ENCODE peak calls at places on chromosome 3, in five cellular contexts. N, P, G, S and F are unnamed samples.

GRCh38 chr3:20323307-20323927 is 137.4 kb upstream of the SGO1 start:
- DNase-seq in P (no peak), N (no peak), S (peak; percentile 53), G (no peak), F (no peak)

GRCh38 chr3:16253601-16254000 is 11.1 kb downstream of the DPH3 start:
- DNase-seq in N (no peak), G (peak; percentile 85), P (no peak), S (no peak), F (no peak)

GRCh38 chr3:107662109-107662477 is 139.3 kb downstream of the BBX start:
- DNase-seq in P (peak; percentile 13), S (peak; percentile 56), G (no peak), N (no peak), F (no peak)

GRCh38 chr3:39376929-39377634 is 6.1 kb upstream of the SLC25A38 start:
- DNase-seq in G (no peak), P (no peak), N (no peak), S (no peak), F (no peak)

GRCh38 chr3:78990164-78990563 is 777.6 kb downstream of the ROBO1 start:
- DNase-seq in P (no peak), G (no peak), N (no peak), S (no peak), F (no peak)

GRCh38 chr3:135905058-135905724 is 60.3 kb upstream of the PPP2R3A start:
- DNase-seq in G (no peak), P (no peak), S (peak; percentile 61), N (no peak), F (no peak)

GRCh38 chr3:124572851-124573405 is 157.3 kb upstream of the UMPS start:
- DNase-seq in P (no peak), N (no peak), G (no peak), S (no peak), F (no peak)

GRCh38 chr3:169082634-169083033 is 580.9 kb downstream of the MECOM start:
- DNase-seq in G (no peak), N (no peak), S (no peak), P (no peak), F (no peak)

GRCh38 chr3:110491413-110491812 is 580.2 kb upstream of the NECTIN3 start:
- DNase-seq in S (no peak), G (no peak), N (no peak), P (no peak), F (no peak)

GRCh38 chr3:9172851-9173320 is 76.6 kb downstream of the SRGAP3 start:
- DNase-seq in G (no peak), S (no peak), N (no peak), P (no peak), F (no peak)